ENCODE peak calls at places on chromosome 2, in six cellular contexts. B, Q, T, X, P and J are unnamed samples.

GRCh38 chr2:167191588-167191987 is 303.3 kb downstream of the XIRP2 start:
- DNase-seq in T (peak; percentile 75), P (no peak), Q (no peak), X (no peak), B (no peak), J (peak; percentile 62)

GRCh38 chr2:115115135-115115534 is 672.7 kb downstream of the DPP10 start:
- DNase-seq in P (peak; percentile 11), B (no peak), Q (no peak), T (no peak), X (no peak), J (no peak)

GRCh38 chr2:144268036-144268678 is 251.8 kb downstream of the ZEB2 start:
- DNase-seq in X (no peak), Q (peak; percentile 5), T (no peak), B (no peak), P (peak; percentile 86), J (no peak)

GRCh38 chr2:171436307-171436706 is 2.3 kb downstream of the DCAF17 start:
- DNase-seq in P (no peak), T (peak; percentile 89), Q (peak; percentile 55), B (no peak), X (no peak), J (peak; percentile 96)

GRCh38 chr2:102442967-102443828 is 20.2 kb downstream of the IL18RAP start:
- DNase-seq in B (peak; percentile 5), X (no peak), Q (peak; percentile 74), P (peak; percentile 68), T (peak; percentile 8), J (peak; percentile 48)

GRCh38 chr2:101367508-101367907 is 19.8 kb downstream of the CREG2 start:
- DNase-seq in P (no peak), X (no peak), B (no peak), Q (no peak), T (no peak), J (no peak)

GRCh38 chr2:176685908-176686307 is 416.7 kb downstream of the MTX2 start:
- DNase-seq in T (no peak), B (no peak), X (no peak), Q (no peak), P (no peak), J (peak; percentile 4)

GRCh38 chr2:223779877-223780276 is 57.5 kb downstream of the AP1S3 start:
- DNase-seq in X (no peak), B (no peak), P (peak; percentile 92), T (no peak), Q (peak; percentile 66), J (peak; percentile 64)

GRCh38 chr2:220893411-220893810 is 678.7 kb downstream of the EPHA4 start:
- DNase-seq in Q (peak; percentile 2), P (no peak), X (no peak), B (no peak), T (peak; percentile 89), J (no peak)

GRCh38 chr2:53724511-53724910 is 43.1 kb upstream of the CHAC2 start:
- DNase-seq in P (no peak), B (no peak), X (no peak), T (peak; percentile 83), Q (no peak), J (peak; percentile 82)

GRCh38 chr2:92072461-92073035 is 2798.7 kb upstream of the TEKT4 start:
- DNase-seq in T (no peak), Q (no peak), X (no peak), P (no peak), B (no peak), J (no peak)